ENCODE peak calls at places on chromosomes 11 and 22, in five cellular contexts. One of them, this sample, is unnamed.

GRCh38 chr11:12130180-12130980 is 20.0 kb downstream of the MICAL2 start:
- DNase-seq in fibroblast of lung: no peak
- DNase-seq in activated T-cell treated with anti-CD3 and anti-CD28 coated beads, Interleukin-2, amount 50 U/mL, for 72 hours: no peak
- DNase-seq in NCI-H1417: no peak
- DNase-seq in stimulated activated CD8-positive, alpha-beta memory T cell treated with anti-CD3 and anti-CD28 coated beads, Interleukin-4, amount 100 ng/mL, for 1 hour: no peak
- DNase-seq in this sample: no peak

GRCh38 chr11:96330511-96330859 is 12.5 kb downstream of the MAML2 start:
- DNase-seq in stimulated activated CD8-positive, alpha-beta memory T cell treated with anti-CD3 and anti-CD28 coated beads, Interleukin-4, amount 100 ng/mL, for 1 hour: no peak
- DNase-seq in NCI-H1417: no peak
- DNase-seq in activated T-cell treated with anti-CD3 and anti-CD28 coated beads, Interleukin-2, amount 50 U/mL, for 72 hours: no peak
- DNase-seq in fibroblast of lung: no peak
- DNase-seq in this sample: no peak

GRCh38 chr11:69001301-69002081 is 11.6 kb downstream of the MRGPRF start:
- DNase-seq in activated T-cell treated with anti-CD3 and anti-CD28 coated beads, Interleukin-2, amount 50 U/mL, for 72 hours: no peak
- DNase-seq in fibroblast of lung: no peak
- DNase-seq in stimulated activated CD8-positive, alpha-beta memory T cell treated with anti-CD3 and anti-CD28 coated beads, Interleukin-4, amount 100 ng/mL, for 1 hour: no peak
- DNase-seq in NCI-H1417: no peak
- DNase-seq in this sample: peak

GRCh38 chr11:45180888-45181594 is 34.6 kb downstream of the PRDM11 start:
- DNase-seq in stimulated activated CD8-positive, alpha-beta memory T cell treated with anti-CD3 and anti-CD28 coated beads, Interleukin-4, amount 100 ng/mL, for 1 hour: peak
- DNase-seq in activated T-cell treated with anti-CD3 and anti-CD28 coated beads, Interleukin-2, amount 50 U/mL, for 72 hours: peak
- DNase-seq in fibroblast of lung: peak
- DNase-seq in NCI-H1417: peak
- DNase-seq in this sample: no peak

GRCh38 chr11:31645747-31646146 is 136.2 kb downstream of the ELP4 start:
- DNase-seq in stimulated activated CD8-positive, alpha-beta memory T cell treated with anti-CD3 and anti-CD28 coated beads, Interleukin-4, amount 100 ng/mL, for 1 hour: no peak
- DNase-seq in NCI-H1417: no peak
- DNase-seq in activated T-cell treated with anti-CD3 and anti-CD28 coated beads, Interleukin-2, amount 50 U/mL, for 72 hours: no peak
- DNase-seq in fibroblast of lung: peak
- DNase-seq in this sample: no peak

GRCh38 chr11:35288817-35289541 is 130.4 kb downstream of the SLC1A2 start:
- DNase-seq in activated T-cell treated with anti-CD3 and anti-CD28 coated beads, Interleukin-2, amount 50 U/mL, for 72 hours: no peak
- DNase-seq in stimulated activated CD8-positive, alpha-beta memory T cell treated with anti-CD3 and anti-CD28 coated beads, Interleukin-4, amount 100 ng/mL, for 1 hour: no peak
- DNase-seq in NCI-H1417: no peak
- DNase-seq in fibroblast of lung: peak
- DNase-seq in this sample: no peak

GRCh38 chr11:44018127-44018521 is 29.7 kb upstream of the ACCSL start:
- DNase-seq in NCI-H1417: no peak
- DNase-seq in fibroblast of lung: no peak
- DNase-seq in stimulated activated CD8-positive, alpha-beta memory T cell treated with anti-CD3 and anti-CD28 coated beads, Interleukin-4, amount 100 ng/mL, for 1 hour: no peak
- DNase-seq in activated T-cell treated with anti-CD3 and anti-CD28 coated beads, Interleukin-2, amount 50 U/mL, for 72 hours: no peak
- DNase-seq in this sample: no peak

GRCh38 chr22:48918585-48919186 is 909.0 kb downstream of the BRD1 start:
- DNase-seq in activated T-cell treated with anti-CD3 and anti-CD28 coated beads, Interleukin-2, amount 50 U/mL, for 72 hours: no peak
- DNase-seq in stimulated activated CD8-positive, alpha-beta memory T cell treated with anti-CD3 and anti-CD28 coated beads, Interleukin-4, amount 100 ng/mL, for 1 hour: no peak
- DNase-seq in NCI-H1417: no peak
- DNase-seq in fibroblast of lung: no peak
- DNase-seq in this sample: no peak

GRCh38 chr22:22348127-22348814 is 103.7 kb downstream of the VPREB1 start:
- DNase-seq in stimulated activated CD8-positive, alpha-beta memory T cell treated with anti-CD3 and anti-CD28 coated beads, Interleukin-4, amount 100 ng/mL, for 1 hour: no peak
- DNase-seq in NCI-H1417: no peak
- DNase-seq in activated T-cell treated with anti-CD3 and anti-CD28 coated beads, Interleukin-2, amount 50 U/mL, for 72 hours: no peak
- DNase-seq in fibroblast of lung: no peak
- DNase-seq in this sample: no peak

GRCh38 chr22:30668306-30668655 is 606 bp upstream of the DUSP18 start:
- DNase-seq in fibroblast of lung: peak
- DNase-seq in activated T-cell treated with anti-CD3 and anti-CD28 coated beads, Interleukin-2, amount 50 U/mL, for 72 hours: no peak
- DNase-seq in NCI-H1417: peak
- DNase-seq in stimulated activated CD8-positive, alpha-beta memory T cell treated with anti-CD3 and anti-CD28 coated beads, Interleukin-4, amount 100 ng/mL, for 1 hour: no peak
- DNase-seq in this sample: no peak

GRCh38 chr11:4523666-4524065 is 21.3 kb upstream of the OR52M1 start:
- DNase-seq in stimulated activated CD8-positive, alpha-beta memory T cell treated with anti-CD3 and anti-CD28 coated beads, Interleukin-4, amount 100 ng/mL, for 1 hour: no peak
- DNase-seq in NCI-H1417: no peak
- DNase-seq in activated T-cell treated with anti-CD3 and anti-CD28 coated beads, Interleukin-2, amount 50 U/mL, for 72 hours: no peak
- DNase-seq in fibroblast of lung: peak
- DNase-seq in this sample: no peak

GRCh38 chr11:46513934-46514342 is 79.9 kb downstream of the AMBRA1 start:
- DNase-seq in activated T-cell treated with anti-CD3 and anti-CD28 coated beads, Interleukin-2, amount 50 U/mL, for 72 hours: no peak
- DNase-seq in stimulated activated CD8-positive, alpha-beta memory T cell treated with anti-CD3 and anti-CD28 coated beads, Interleukin-4, amount 100 ng/mL, for 1 hour: no peak
- DNase-seq in NCI-H1417: peak
- DNase-seq in fibroblast of lung: peak
- DNase-seq in this sample: no peak

GRCh38 chr11:11620966-11621880 is 582 bp downstream of the GALNT18 start:
- DNase-seq in stimulated activated CD8-positive, alpha-beta memory T cell treated with anti-CD3 and anti-CD28 coated beads, Interleukin-4, amount 100 ng/mL, for 1 hour: no peak
- DNase-seq in NCI-H1417: peak
- DNase-seq in activated T-cell treated with anti-CD3 and anti-CD28 coated beads, Interleukin-2, amount 50 U/mL, for 72 hours: peak
- DNase-seq in fibroblast of lung: peak
- DNase-seq in this sample: peak

GRCh38 chr22:41351011-41351410 is 30.7 kb upstream of the TEF start:
- DNase-seq in NCI-H1417: no peak
- DNase-seq in fibroblast of lung: no peak
- DNase-seq in activated T-cell treated with anti-CD3 and anti-CD28 coated beads, Interleukin-2, amount 50 U/mL, for 72 hours: no peak
- DNase-seq in stimulated activated CD8-positive, alpha-beta memory T cell treated with anti-CD3 and anti-CD28 coated beads, Interleukin-4, amount 100 ng/mL, for 1 hour: no peak
- DNase-seq in this sample: no peak

GRCh38 chr11:64028398-64029115 is 7.2 kb upstream of the FLRT1 start:
- DNase-seq in stimulated activated CD8-positive, alpha-beta memory T cell treated with anti-CD3 and anti-CD28 coated beads, Interleukin-4, amount 100 ng/mL, for 1 hour: no peak
- DNase-seq in fibroblast of lung: peak
- DNase-seq in activated T-cell treated with anti-CD3 and anti-CD28 coated beads, Interleukin-2, amount 50 U/mL, for 72 hours: no peak
- DNase-seq in NCI-H1417: peak
- DNase-seq in this sample: no peak